ENCODE peak calls at places on chromosomes 2 and 18, in nine cellular contexts. B is activated T-helper 1 cell treated with anti-CD3 and anti-CD28 coated beads, Interleukin-12 subunit alpha, Interleukin-12 subunit beta, Interleukin-2, Interleukin-4 antibody, amounts not matched to agents 30 ng/mL and 10 ng/mL and 1 ng/mL, durations not matched to agents 14 hours and 24 hours and 36 hours; K is NCI-H1092 treated with DMSO at 0.1 percent for 48 hours; N is GM03348; X is NCI-H460; Y is NCI-H2029; U is aorta; F is MV-4-11; P is stimulated activated CD4-positive, alpha-beta T cell treated with anti-CD3 and anti-CD28 coated beads, Interleukin-15, amount 100 ng/mL, for 1 hour. L is an unnamed sample.

GRCh38 chr2:180540761-180541160 is 439.6 kb upstream of the UBE2E3 start:
- DNase-seq in N (no peak), P (no peak), F (no peak), Y (no peak), K (no peak), U (no peak), X (no peak), B (no peak), L (no peak)

GRCh38 chr2:123101434-123101833 is 923.7 kb upstream of the CNTNAP5 start:
- DNase-seq in P (no peak), U (no peak), K (no peak), Y (no peak), F (no peak), B (no peak), N (no peak), X (no peak), L (no peak)

GRCh38 chr2:229947544-229947943 is 25.2 kb downstream of the FBXO36 start:
- DNase-seq in Y (no peak), N (no peak), K (no peak), P (no peak), B (no peak), F (peak), U (no peak), X (no peak), L (no peak)

GRCh38 chr18:23355206-23355605 is 97.9 kb upstream of the RIOK3 start:
- DNase-seq in B (no peak), U (no peak), Y (no peak), N (no peak), X (no peak), P (no peak), F (no peak), K (no peak), L (no peak)

GRCh38 chr2:239223330-239224248 is 177.2 kb downstream of the HDAC4 start:
- DNase-seq in P (no peak), U (peak), K (no peak), N (peak), Y (no peak), X (no peak), F (peak), B (no peak), L (no peak)

GRCh38 chr2:153487993-153488562 is 9.5 kb upstream of the RPRM start:
- DNase-seq in X (no peak), P (no peak), Y (no peak), U (no peak), B (no peak), K (no peak), F (no peak), N (no peak), L (no peak)

GRCh38 chr18:46623541-46623940 is 33.5 kb downstream of the LOXHD1 start:
- DNase-seq in X (no peak), Y (no peak), P (no peak), F (no peak), U (peak), K (no peak), B (peak), N (peak), L (no peak)

GRCh38 chr2:233085037-233085838 is 25.1 kb downstream of the INPP5D start:
- DNase-seq in U (peak), P (no peak), K (no peak), F (no peak), Y (no peak), X (no peak), B (no peak), N (no peak), L (no peak)

GRCh38 chr18:62715829-62716678 is 713 bp downstream of the PHLPP1 start:
- DNase-seq in Y (peak), P (peak), N (peak), F (no peak), U (peak), X (no peak), B (peak), K (peak), L (peak)

GRCh38 chr2:8090748-8091700 is 590.8 kb upstream of the ID2 start:
- DNase-seq in K (no peak), F (peak), N (peak), X (peak), Y (no peak), B (peak), P (no peak), U (peak), L (peak)

GRCh38 chr2:1740714-1741584 is 3.4 kb downstream of the PXDN start:
- DNase-seq in K (no peak), B (no peak), Y (no peak), X (no peak), F (no peak), U (peak), N (no peak), P (no peak), L (no peak)